ENCODE peak calls at places on chromosomes 4 and X, in eight cellular contexts. I is GM10248; U is omental fat pad; X is activated CD4-positive, alpha-beta T cell treated with anti-CD3 and anti-CD28 coated beads, Interleukin-2, amount 10 ng/mL, durations not matched to agents 7 days and 5 days; C is kidney tubule cell; D is body of pancreas; Z is activated T-helper 9 cell treated with anti-CD3 and anti-CD28 coated beads, Interleukin-2, amount 50 U/mL, for 16 hours; J is NCI-H1092 treated with DMSO at 0.1 percent for 48 hours. L is an unnamed sample.

GRCh38 chr4:126271266-126271665 is 956.5 kb downstream of the FAT4 start:
- DNase-seq in U (no peak), X (no peak), C (no peak), D (no peak), I (no peak), Z (no peak), J (no peak), L (no peak)

GRCh38 chr4:18480342-18480741 is 458.8 kb upstream of the LCORL start:
- DNase-seq in D (no peak), X (no peak), Z (no peak), J (no peak), I (no peak), U (no peak), C (no peak), L (no peak)

GRCh38 chr4:140568507-140569306 is at the start of gene UCP1:
- DNase-seq in X (no peak), U (no peak), C (peak; percentile 13), I (no peak), Z (no peak), D (peak; percentile 64), J (no peak), L (no peak)

GRCh38 chrX:23764585-23764984 is 18.4 kb upstream of the SAT1 start:
- DNase-seq in C (no peak), Z (no peak), U (no peak), X (no peak), I (no peak), J (peak; percentile 36), D (no peak), L (peak; percentile 86)

GRCh38 chrX:112867570-112867969 is 26.9 kb upstream of the AMOT start:
- DNase-seq in X (no peak), Z (no peak), D (no peak), U (no peak), C (peak; percentile 27), J (no peak), I (no peak), L (peak; percentile 9)

GRCh38 chr4:48575964-48576363 is 85.9 kb downstream of the ZAR1 start:
- DNase-seq in U (no peak), D (no peak), I (no peak), Z (no peak), J (no peak), X (no peak), C (no peak), L (no peak)

GRCh38 chr4:159137176-159137575 is 34.3 kb downstream of the RAPGEF2 start:
- DNase-seq in I (no peak), D (peak; percentile 31), Z (no peak), X (no peak), C (no peak), J (peak; percentile 25), U (no peak), L (peak; percentile 41)

GRCh38 chr4:85369703-85370380 is 105.1 kb upstream of the ARHGAP24 start:
- DNase-seq in I (no peak), J (no peak), U (no peak), X (no peak), C (no peak), Z (no peak), D (no peak), L (no peak)

GRCh38 chr4:26896636-26897035 is 36.0 kb downstream of the STIM2 start:
- DNase-seq in D (no peak), Z (no peak), U (no peak), C (peak; percentile 6), J (no peak), X (no peak), I (no peak), L (no peak)

GRCh38 chr4:8141935-8142334 is 16.7 kb downstream of the ABLIM2 start:
- DNase-seq in D (no peak), J (no peak), X (no peak), C (no peak), I (no peak), U (no peak), Z (no peak), L (no peak)

GRCh38 chrX:15963858-15964257 is 109.2 kb upstream of the AP1S2 start:
- DNase-seq in D (no peak), I (no peak), J (no peak), Z (no peak), U (no peak), C (no peak), X (no peak), L (no peak)

GRCh38 chr4:123430031-123430430 is 33.4 kb downstream of the SPRY1 start:
- DNase-seq in I (no peak), X (no peak), C (no peak), Z (no peak), D (no peak), U (no peak), J (no peak), L (no peak)

GRCh38 chr4:14386196-14386595 is 616.1 kb upstream of the CPEB2 start:
- DNase-seq in D (no peak), I (no peak), U (no peak), Z (no peak), X (no peak), J (no peak), C (no peak), L (no peak)

GRCh38 chr4:78569291-78569821 is 17.8 kb downstream of the ANXA3 start:
- DNase-seq in C (peak; percentile 86), X (no peak), I (no peak), Z (no peak), U (no peak), J (no peak), D (peak; percentile 13), L (no peak)

GRCh38 chr4:3492741-3493719 is 29.9 kb downstream of the DOK7 start:
- DNase-seq in D (no peak), J (no peak), I (no peak), X (no peak), Z (no peak), U (no peak), C (no peak), L (no peak)

GRCh38 chr4:38873290-38873949 is 5.8 kb downstream of the FAM114A1 start:
- DNase-seq in I (no peak), D (no peak), U (no peak), X (no peak), C (no peak), Z (no peak), J (no peak), L (no peak)

GRCh38 chr4:848307-848691 is 22.4 kb upstream of the CPLX1 start:
- DNase-seq in Z (no peak), I (no peak), D (no peak), J (no peak), C (no peak), U (no peak), X (no peak), L (no peak)

GRCh38 chr4:12359420-12359819 is 930.7 kb upstream of the HS3ST1 start:
- DNase-seq in X (no peak), J (no peak), D (no peak), U (no peak), Z (no peak), C (no peak), I (no peak), L (no peak)

GRCh38 chr4:153790962-153791551 is 2.2 kb upstream of the SFRP2 start:
- DNase-seq in J (no peak), Z (no peak), U (no peak), X (peak; percentile 23), D (peak; percentile 48), C (peak; percentile 35), I (peak; percentile 39), L (no peak)

GRCh38 chrX:107629533-107629909 is 1.2 kb downstream of the PRPS1 start:
- DNase-seq in J (peak; percentile 30), X (peak; percentile 16), C (peak; percentile 11), Z (no peak), U (no peak), D (peak; percentile 12), I (no peak), L (no peak)

GRCh38 chrX:1661048-1661921 is 46.4 kb downstream of the ASMT start:
- DNase-seq in J (no peak), Z (peak; percentile 41), C (no peak), I (peak; percentile 94), X (peak; percentile 94), U (no peak), D (no peak), L (no peak)

GRCh38 chrX:11341274-11342256 is 48.4 kb downstream of the AMELX start:
- DNase-seq in Z (no peak), D (peak; percentile 42), U (peak; percentile 83), I (peak; percentile 19), X (no peak), C (peak; percentile 80), J (no peak), L (no peak)

GRCh38 chr4:124566030-124566429 is 146.5 kb downstream of the ANKRD50 start:
- DNase-seq in C (no peak), X (no peak), Z (no peak), U (no peak), D (no peak), I (no peak), J (no peak), L (no peak)

GRCh38 chrX:57104921-57105398 is 16.4 kb downstream of the SPIN2B start:
- DNase-seq in U (no peak), C (no peak), Z (no peak), J (no peak), I (no peak), D (no peak), X (no peak), L (no peak)

GRCh38 chr4:150176559-150176958 is 98.3 kb downstream of the DCLK2 start:
- DNase-seq in C (no peak), D (no peak), I (no peak), U (no peak), X (no peak), Z (no peak), J (no peak), L (no peak)

GRCh38 chrX:109448539-109448938 is 33.3 kb downstream of the GUCY2F start:
- DNase-seq in U (no peak), I (no peak), J (no peak), X (no peak), C (no peak), Z (no peak), D (no peak), L (no peak)

GRCh38 chr4:751676-752075 is 46.0 kb downstream of the PCGF3 start:
- DNase-seq in C (no peak), I (no peak), J (peak; percentile 32), D (no peak), Z (no peak), X (no peak), U (no peak), L (peak; percentile 80)

GRCh38 chrX:63919081-63919480 is 134.1 kb upstream of the ARHGEF9 start:
- DNase-seq in C (no peak), J (no peak), I (no peak), D (no peak), Z (no peak), X (no peak), U (no peak), L (no peak)

GRCh38 chr4:152967942-152968341 is 31.8 kb downstream of the FHDC1 start:
- DNase-seq in Z (no peak), D (no peak), I (no peak), X (no peak), U (no peak), J (no peak), C (no peak), L (no peak)

GRCh38 chr4:159008671-159009070 is 94.2 kb upstream of the RAPGEF2 start:
- DNase-seq in C (no peak), U (no peak), X (no peak), J (no peak), I (no peak), D (no peak), Z (no peak), L (no peak)

GRCh38 chr4:97235516-97235915 is 907.8 kb downstream of the STPG2 start:
- DNase-seq in U (no peak), I (no peak), X (no peak), C (no peak), J (peak; percentile 41), Z (no peak), D (no peak), L (peak; percentile 60)

L was measured in NCI-H345.